ENCODE peak calls at places on chromosomes 11 and 22, in four cellular contexts. K, W, X and U are unnamed samples.

GRCh38 chr11:77967121-77967520 is 27.3 kb downstream of the INTS4 start:
- DNase-seq in X (no peak), K (no peak), W (no peak), U (no peak)

GRCh38 chr11:3217751-3218482 is 696 bp downstream of the MRGPRG start:
- DNase-seq in X (no peak), K (no peak), W (no peak), U (no peak)

GRCh38 chr11:105130189-105130813 is 9.3 kb downstream of the CARD18 start:
- DNase-seq in W (no peak), K (no peak), X (no peak), U (no peak)

GRCh38 chr11:65559951-65560537 is 1.9 kb upstream of the LTBP3 start:
- DNase-seq in W (no peak), X (no peak), K (peak), U (no peak)

GRCh38 chr11:80155412-80156017 is 714.7 kb upstream of the TENM4 start:
- DNase-seq in X (no peak), K (peak), W (no peak), U (no peak)

GRCh38 chr22:45880091-45880651 is 96.8 kb downstream of the WNT7B start:
- DNase-seq in X (no peak), W (no peak), K (no peak), U (no peak)

GRCh38 chr11:111765320-111765983 is 737 bp downstream of the PPP2R1B start:
- DNase-seq in K (peak), X (no peak), W (no peak), U (no peak)

GRCh38 chr11:47863189-47863892 is 15.2 kb upstream of the NUP160 start:
- DNase-seq in W (no peak), X (no peak), K (peak), U (peak)

GRCh38 chr11:12771875-12772274 is 97.7 kb downstream of the TEAD1 start:
- DNase-seq in X (no peak), W (no peak), K (no peak), U (no peak)

GRCh38 chr11:7571640-7572000 is 57.8 kb downstream of the PPFIBP2 start:
- DNase-seq in X (peak), K (no peak), W (no peak), U (no peak)

GRCh38 chr11:127308291-127308690 is 307.7 kb upstream of the KIRREL3 start:
- DNase-seq in X (no peak), K (no peak), W (no peak), U (no peak)

GRCh38 chr11:68950268-68950667 is 30.5 kb downstream of the MRGPRD start:
- DNase-seq in W (no peak), X (no peak), K (peak), U (no peak)

GRCh38 chr22:35375031-35375430 is 5.9 kb upstream of the HMOX1 start:
- DNase-seq in X (no peak), K (no peak), W (no peak), U (no peak)

GRCh38 chr11:58451585-58451984 is 9.5 kb upstream of the OR5B12 start:
- DNase-seq in X (no peak), K (no peak), W (no peak), U (no peak)

GRCh38 chr22:42966389-42966998 is 48.5 kb downstream of the PACSIN2 start:
- DNase-seq in X (no peak), W (no peak), K (peak), U (no peak)

GRCh38 chr11:19519912-19520641 is 192.6 kb upstream of the NAV2 start:
- DNase-seq in X (peak), W (no peak), K (no peak), U (no peak)

GRCh38 chr11:107619926-107620325 is 29.0 kb downstream of the ELMOD1 start:
- DNase-seq in X (no peak), W (no peak), K (no peak), U (no peak)

GRCh38 chr22:26554956-26555355 is 35.0 kb downstream of the TPST2 start:
- DNase-seq in K (no peak), W (no peak), X (no peak), U (no peak)

GRCh38 chr11:44936527-44936926 is 14.2 kb downstream of the TP53I11 start:
- DNase-seq in K (peak), X (peak), W (peak), U (peak)

GRCh38 chr11:3095712-3096361 is 38.6 kb upstream of the CARS1 start:
- DNase-seq in W (no peak), K (no peak), X (no peak), U (no peak)

GRCh38 chr11:100467821-100468508 is 219.1 kb upstream of the ARHGAP42 start:
- DNase-seq in K (no peak), X (no peak), W (no peak), U (no peak)

GRCh38 chr11:87356428-87356827 is 318.7 kb downstream of the TMEM135 start:
- DNase-seq in W (no peak), K (peak), X (no peak), U (no peak)

GRCh38 chr11:73143126-73143838 is 1.2 kb upstream of the FCHSD2 start:
- DNase-seq in X (no peak), K (peak), W (no peak), U (no peak)

GRCh38 chr22:33697640-33698039 is 222.6 kb downstream of the LARGE1 start:
- DNase-seq in W (no peak), X (no peak), K (no peak), U (no peak)

GRCh38 chr22:25546751-25547150 is 17.7 kb upstream of the GRK3 start:
- DNase-seq in X (no peak), K (peak), W (no peak), U (no peak)

GRCh38 chr11:43984519-43985385 is 42.3 kb downstream of the C11orf96 start:
- DNase-seq in K (no peak), X (no peak), W (no peak), U (no peak)

GRCh38 chr11:32893947-32894827 is 1.6 kb downstream of the QSER1 start:
- DNase-seq in W (no peak), K (peak), X (no peak), U (no peak)

GRCh38 chr22:29152045-29152380 is 53.7 kb upstream of the EMID1 start:
- DNase-seq in X (no peak), K (no peak), W (no peak), U (no peak)

GRCh38 chr11:120121914-120122473 is 15.9 kb downstream of the TRIM29 start:
- DNase-seq in W (no peak), K (no peak), X (no peak), U (no peak)

GRCh38 chr22:40473703-40474102 is 103.3 kb downstream of the SGSM3 start:
- DNase-seq in K (no peak), W (no peak), X (no peak), U (no peak)

GRCh38 chr11:95682552-95682951 is 107.0 kb downstream of the FAM76B start:
- DNase-seq in K (no peak), W (no peak), X (no peak), U (no peak)